ENCODE peak calls at places on chromosomes 6 and 20, in ten cellular contexts. One of them, this sample, is unnamed.

GRCh38 chr20:38985060-38985459 is 22.9 kb downstream of the DHX35 start:
- DNase-seq in fibroblast of villous mesenchyme: no peak
- DNase-seq in body of pancreas: no peak
- DNase-seq in IMR-90: no peak
- DNase-seq in hepatocyte: no peak
- DNase-seq in CD8-positive, alpha-beta T cell: no peak
- DNase-seq in nephron progenitor cell: no peak
- DNase-seq in tibial nerve: no peak
- DNase-seq in PC-9: peak
- DNase-seq in CD4-positive, alpha-beta T cell: no peak
- DNase-seq in this sample: no peak

GRCh38 chr20:61760321-61761112 is 305.2 kb downstream of the TAF4 start:
- DNase-seq in nephron progenitor cell: no peak
- DNase-seq in fibroblast of villous mesenchyme: no peak
- DNase-seq in PC-9: no peak
- DNase-seq in hepatocyte: no peak
- DNase-seq in body of pancreas: no peak
- DNase-seq in IMR-90: no peak
- DNase-seq in CD4-positive, alpha-beta T cell: no peak
- DNase-seq in tibial nerve: no peak
- DNase-seq in CD8-positive, alpha-beta T cell: no peak
- DNase-seq in this sample: no peak

GRCh38 chr6:16397623-16398022 is 159.2 kb downstream of the GMPR start:
- DNase-seq in nephron progenitor cell: no peak
- DNase-seq in CD8-positive, alpha-beta T cell: no peak
- DNase-seq in PC-9: no peak
- DNase-seq in body of pancreas: no peak
- DNase-seq in CD4-positive, alpha-beta T cell: no peak
- DNase-seq in tibial nerve: no peak
- DNase-seq in IMR-90: peak
- DNase-seq in hepatocyte: no peak
- DNase-seq in fibroblast of villous mesenchyme: no peak
- DNase-seq in this sample: no peak

GRCh38 chr6:150224820-150225219 is 82.0 kb downstream of the PPP1R14C start:
- DNase-seq in fibroblast of villous mesenchyme: no peak
- DNase-seq in PC-9: no peak
- DNase-seq in body of pancreas: no peak
- DNase-seq in CD4-positive, alpha-beta T cell: no peak
- DNase-seq in hepatocyte: no peak
- DNase-seq in CD8-positive, alpha-beta T cell: no peak
- DNase-seq in tibial nerve: no peak
- DNase-seq in IMR-90: no peak
- DNase-seq in nephron progenitor cell: no peak
- DNase-seq in this sample: no peak

GRCh38 chr6:2209226-2209809 is 36.1 kb downstream of the GMDS start:
- DNase-seq in IMR-90: peak
- DNase-seq in PC-9: peak
- DNase-seq in body of pancreas: peak
- DNase-seq in fibroblast of villous mesenchyme: peak
- DNase-seq in CD8-positive, alpha-beta T cell: no peak
- DNase-seq in tibial nerve: no peak
- DNase-seq in nephron progenitor cell: peak
- DNase-seq in hepatocyte: peak
- DNase-seq in CD4-positive, alpha-beta T cell: peak
- DNase-seq in this sample: no peak

GRCh38 chr20:48777005-48777404 is 50.8 kb downstream of the PREX1 start:
- DNase-seq in nephron progenitor cell: no peak
- DNase-seq in fibroblast of villous mesenchyme: no peak
- DNase-seq in CD4-positive, alpha-beta T cell: no peak
- DNase-seq in PC-9: no peak
- DNase-seq in body of pancreas: no peak
- DNase-seq in hepatocyte: no peak
- DNase-seq in IMR-90: no peak
- DNase-seq in CD8-positive, alpha-beta T cell: no peak
- DNase-seq in tibial nerve: no peak
- DNase-seq in this sample: no peak

GRCh38 chr6:108946695-108947094 is 98.5 kb downstream of the ARMC2 start:
- DNase-seq in fibroblast of villous mesenchyme: peak
- DNase-seq in body of pancreas: no peak
- DNase-seq in IMR-90: peak
- DNase-seq in CD4-positive, alpha-beta T cell: no peak
- DNase-seq in CD8-positive, alpha-beta T cell: no peak
- DNase-seq in nephron progenitor cell: no peak
- DNase-seq in PC-9: no peak
- DNase-seq in hepatocyte: no peak
- DNase-seq in tibial nerve: no peak
- DNase-seq in this sample: no peak

GRCh38 chr6:150273457-150274309 is 95.1 kb upstream of the IYD start:
- DNase-seq in body of pancreas: no peak
- DNase-seq in PC-9: no peak
- DNase-seq in hepatocyte: no peak
- DNase-seq in nephron progenitor cell: peak
- DNase-seq in CD8-positive, alpha-beta T cell: no peak
- DNase-seq in CD4-positive, alpha-beta T cell: no peak
- DNase-seq in IMR-90: no peak
- DNase-seq in tibial nerve: no peak
- DNase-seq in fibroblast of villous mesenchyme: no peak
- DNase-seq in this sample: no peak

GRCh38 chr6:132715204-132715603 is 1.3 kb upstream of the VNN1 start:
- DNase-seq in IMR-90: peak
- DNase-seq in tibial nerve: no peak
- DNase-seq in body of pancreas: peak
- DNase-seq in PC-9: no peak
- DNase-seq in CD8-positive, alpha-beta T cell: no peak
- DNase-seq in CD4-positive, alpha-beta T cell: no peak
- DNase-seq in fibroblast of villous mesenchyme: peak
- DNase-seq in hepatocyte: peak
- DNase-seq in nephron progenitor cell: peak
- DNase-seq in this sample: no peak

GRCh38 chr6:36340671-36341454 is 4.2 kb upstream of the BNIP5 start:
- DNase-seq in CD4-positive, alpha-beta T cell: peak
- DNase-seq in nephron progenitor cell: peak
- DNase-seq in tibial nerve: peak
- DNase-seq in fibroblast of villous mesenchyme: peak
- DNase-seq in body of pancreas: peak
- DNase-seq in CD8-positive, alpha-beta T cell: peak
- DNase-seq in IMR-90: peak
- DNase-seq in PC-9: peak
- DNase-seq in hepatocyte: peak
- DNase-seq in this sample: peak

GRCh38 chr20:51404297-51405060 is 138.0 kb downstream of the NFATC2 start:
- DNase-seq in tibial nerve: no peak
- DNase-seq in nephron progenitor cell: no peak
- DNase-seq in PC-9: no peak
- DNase-seq in IMR-90: no peak
- DNase-seq in body of pancreas: no peak
- DNase-seq in fibroblast of villous mesenchyme: peak
- DNase-seq in CD8-positive, alpha-beta T cell: peak
- DNase-seq in CD4-positive, alpha-beta T cell: peak
- DNase-seq in hepatocyte: no peak
- DNase-seq in this sample: peak

GRCh38 chr20:2042400-2042799 is 48.5 kb upstream of the PDYN start:
- DNase-seq in IMR-90: peak
- DNase-seq in CD4-positive, alpha-beta T cell: no peak
- DNase-seq in fibroblast of villous mesenchyme: no peak
- DNase-seq in tibial nerve: no peak
- DNase-seq in body of pancreas: no peak
- DNase-seq in hepatocyte: no peak
- DNase-seq in nephron progenitor cell: no peak
- DNase-seq in CD8-positive, alpha-beta T cell: no peak
- DNase-seq in PC-9: no peak
- DNase-seq in this sample: no peak

GRCh38 chr6:158207452-158207788 is 39.3 kb downstream of the GTF2H5 start:
- DNase-seq in tibial nerve: no peak
- DNase-seq in PC-9: no peak
- DNase-seq in fibroblast of villous mesenchyme: peak
- DNase-seq in CD8-positive, alpha-beta T cell: no peak
- DNase-seq in CD4-positive, alpha-beta T cell: no peak
- DNase-seq in nephron progenitor cell: no peak
- DNase-seq in IMR-90: peak
- DNase-seq in body of pancreas: no peak
- DNase-seq in hepatocyte: peak
- DNase-seq in this sample: no peak

GRCh38 chr20:63434599-63435378 is 37.7 kb downstream of the KCNQ2 start:
- DNase-seq in fibroblast of villous mesenchyme: peak
- DNase-seq in CD4-positive, alpha-beta T cell: peak
- DNase-seq in hepatocyte: peak
- DNase-seq in nephron progenitor cell: peak
- DNase-seq in CD8-positive, alpha-beta T cell: peak
- DNase-seq in PC-9: peak
- DNase-seq in body of pancreas: peak
- DNase-seq in tibial nerve: peak
- DNase-seq in IMR-90: peak
- DNase-seq in this sample: peak

GRCh38 chr6:170212956-170213636 is 77.8 kb downstream of the DLL1 start:
- DNase-seq in fibroblast of villous mesenchyme: no peak
- DNase-seq in CD8-positive, alpha-beta T cell: no peak
- DNase-seq in CD4-positive, alpha-beta T cell: no peak
- DNase-seq in body of pancreas: no peak
- DNase-seq in tibial nerve: peak
- DNase-seq in PC-9: no peak
- DNase-seq in nephron progenitor cell: no peak
- DNase-seq in hepatocyte: no peak
- DNase-seq in IMR-90: no peak
- DNase-seq in this sample: no peak

GRCh38 chr20:40551125-40551530 is 137.9 kb downstream of the MAFB start:
- DNase-seq in fibroblast of villous mesenchyme: no peak
- DNase-seq in tibial nerve: peak
- DNase-seq in hepatocyte: peak
- DNase-seq in nephron progenitor cell: no peak
- DNase-seq in body of pancreas: no peak
- DNase-seq in PC-9: no peak
- DNase-seq in CD4-positive, alpha-beta T cell: no peak
- DNase-seq in IMR-90: no peak
- DNase-seq in CD8-positive, alpha-beta T cell: no peak
- DNase-seq in this sample: no peak

GRCh38 chr6:11868392-11868791 is 89.8 kb upstream of the ADTRP start:
- DNase-seq in hepatocyte: no peak
- DNase-seq in body of pancreas: no peak
- DNase-seq in CD4-positive, alpha-beta T cell: no peak
- DNase-seq in fibroblast of villous mesenchyme: no peak
- DNase-seq in IMR-90: no peak
- DNase-seq in PC-9: no peak
- DNase-seq in nephron progenitor cell: no peak
- DNase-seq in tibial nerve: no peak
- DNase-seq in CD8-positive, alpha-beta T cell: no peak
- DNase-seq in this sample: no peak

GRCh38 chr6:43213431-43213830 is 15.8 kb downstream of the DNPH1 start:
- DNase-seq in CD4-positive, alpha-beta T cell: no peak
- DNase-seq in tibial nerve: no peak
- DNase-seq in PC-9: no peak
- DNase-seq in body of pancreas: no peak
- DNase-seq in hepatocyte: no peak
- DNase-seq in CD8-positive, alpha-beta T cell: no peak
- DNase-seq in nephron progenitor cell: no peak
- DNase-seq in IMR-90: no peak
- DNase-seq in fibroblast of villous mesenchyme: no peak
- DNase-seq in this sample: no peak

GRCh38 chr20:16701296-16701695 is 28.5 kb upstream of the SNRPB2 start:
- DNase-seq in IMR-90: no peak
- DNase-seq in nephron progenitor cell: no peak
- DNase-seq in hepatocyte: no peak
- DNase-seq in PC-9: no peak
- DNase-seq in body of pancreas: no peak
- DNase-seq in CD8-positive, alpha-beta T cell: no peak
- DNase-seq in tibial nerve: no peak
- DNase-seq in fibroblast of villous mesenchyme: no peak
- DNase-seq in CD4-positive, alpha-beta T cell: peak
- DNase-seq in this sample: no peak
- TF ChIP-seq CTCF in IMR-90: peak
- TF ChIP-seq CTCF in nephron progenitor cell: peak
- TF ChIP-seq CTCF in hepatocyte: peak
- TF ChIP-seq CTCF in PC-9: peak
- TF ChIP-seq CTCF in body of pancreas: no peak
- TF ChIP-seq CTCF in CD8-positive, alpha-beta T cell: peak
- TF ChIP-seq CTCF in tibial nerve: no peak
- TF ChIP-seq CTCF in fibroblast of villous mesenchyme: peak
- TF ChIP-seq CTCF in CD4-positive, alpha-beta T cell: peak
- TF ChIP-seq CTCF in this sample: no peak

DNA sequence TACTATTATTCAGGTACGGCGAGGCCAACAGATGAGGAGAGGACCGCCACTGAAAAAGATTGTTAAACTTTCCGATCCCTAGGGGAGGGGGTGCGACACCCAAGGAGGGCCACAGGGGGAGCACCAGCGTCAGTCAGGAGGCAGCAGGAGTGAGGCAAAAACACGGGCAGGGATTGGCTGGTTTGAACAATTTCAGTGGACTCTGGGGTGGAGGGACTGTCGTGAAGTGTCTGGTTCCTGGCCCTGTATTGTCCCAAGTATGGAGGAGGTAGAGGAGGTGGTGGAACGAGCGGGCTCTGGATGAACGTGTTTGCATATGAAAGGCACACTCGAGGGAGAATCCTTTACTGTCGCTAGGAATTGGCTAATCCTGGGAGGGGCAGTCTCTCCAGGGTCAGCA is 32.5 kb upstream of the MCUR1 start:
- DNase-seq in hepatocyte: no peak
- DNase-seq in tibial nerve: no peak
- DNase-seq in nephron progenitor cell: no peak
- DNase-seq in body of pancreas: no peak
- DNase-seq in IMR-90: no peak
- DNase-seq in CD8-positive, alpha-beta T cell: no peak
- DNase-seq in CD4-positive, alpha-beta T cell: no peak
- DNase-seq in PC-9: no peak
- DNase-seq in fibroblast of villous mesenchyme: no peak
- DNase-seq in this sample: no peak
- TF ChIP-seq CTCF in hepatocyte: no peak
- TF ChIP-seq CTCF in tibial nerve: no peak
- TF ChIP-seq CTCF in nephron progenitor cell: no peak
- TF ChIP-seq CTCF in body of pancreas: no peak
- TF ChIP-seq CTCF in IMR-90: no peak
- TF ChIP-seq CTCF in CD8-positive, alpha-beta T cell: no peak
- TF ChIP-seq CTCF in CD4-positive, alpha-beta T cell: no peak
- TF ChIP-seq CTCF in PC-9: no peak
- TF ChIP-seq CTCF in fibroblast of villous mesenchyme: no peak
- TF ChIP-seq CTCF in this sample: no peak

GRCh38 chr20:5096463-5096862 is 23.3 kb downstream of the PCNA start:
- DNase-seq in body of pancreas: no peak
- DNase-seq in PC-9: no peak
- DNase-seq in hepatocyte: no peak
- DNase-seq in CD8-positive, alpha-beta T cell: no peak
- DNase-seq in tibial nerve: no peak
- DNase-seq in fibroblast of villous mesenchyme: no peak
- DNase-seq in IMR-90: no peak
- DNase-seq in nephron progenitor cell: no peak
- DNase-seq in CD4-positive, alpha-beta T cell: no peak
- DNase-seq in this sample: no peak
- TF ChIP-seq CTCF in body of pancreas: no peak
- TF ChIP-seq CTCF in PC-9: no peak
- TF ChIP-seq CTCF in hepatocyte: no peak
- TF ChIP-seq CTCF in CD8-positive, alpha-beta T cell: no peak
- TF ChIP-seq CTCF in tibial nerve: no peak
- TF ChIP-seq CTCF in fibroblast of villous mesenchyme: no peak
- TF ChIP-seq CTCF in IMR-90: no peak
- TF ChIP-seq CTCF in nephron progenitor cell: no peak
- TF ChIP-seq CTCF in CD4-positive, alpha-beta T cell: no peak
- TF ChIP-seq CTCF in this sample: no peak

DNA sequence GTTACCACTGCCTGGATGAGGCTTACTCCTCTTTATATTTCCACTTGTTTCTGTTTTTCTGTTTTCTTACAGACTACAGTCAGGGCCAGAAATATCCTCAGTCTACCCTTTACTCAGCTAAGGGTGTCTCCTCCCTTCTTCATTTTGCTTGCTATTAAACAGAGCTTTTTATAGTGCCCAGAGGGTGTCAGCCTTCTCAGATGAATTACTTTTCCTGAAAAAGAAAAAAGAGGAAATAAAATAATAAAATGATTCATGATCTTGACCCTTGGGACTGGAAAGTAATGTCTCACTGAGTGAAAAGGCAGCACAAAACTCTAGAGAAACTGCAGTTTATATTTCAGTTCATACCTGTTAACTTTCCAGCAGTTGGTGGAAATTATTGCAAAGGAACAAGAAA is 170.7 kb downstream of the IBTK start:
- DNase-seq in fibroblast of villous mesenchyme: no peak
- DNase-seq in PC-9: no peak
- DNase-seq in CD4-positive, alpha-beta T cell: no peak
- DNase-seq in IMR-90: no peak
- DNase-seq in hepatocyte: no peak
- DNase-seq in nephron progenitor cell: no peak
- DNase-seq in CD8-positive, alpha-beta T cell: no peak
- DNase-seq in body of pancreas: no peak
- DNase-seq in tibial nerve: no peak
- DNase-seq in this sample: no peak
- TF ChIP-seq CTCF in fibroblast of villous mesenchyme: no peak
- TF ChIP-seq CTCF in PC-9: no peak
- TF ChIP-seq CTCF in CD4-positive, alpha-beta T cell: no peak
- TF ChIP-seq CTCF in IMR-90: no peak
- TF ChIP-seq CTCF in hepatocyte: no peak
- TF ChIP-seq CTCF in nephron progenitor cell: no peak
- TF ChIP-seq CTCF in CD8-positive, alpha-beta T cell: no peak
- TF ChIP-seq CTCF in body of pancreas: no peak
- TF ChIP-seq CTCF in tibial nerve: no peak
- TF ChIP-seq CTCF in this sample: no peak

This sample was measured in activated B cell treated with CpG ODN at 0.5 μM for 24 hours.